ENCODE peak calls at places on chromosome 13, in eight cellular contexts. V, R, G, W, O, Y, N and X are unnamed samples.
A peak's percentile ranks its signal among the peaks of the same experiment; 100 is the strongest.

GRCh38 chr13:110538632-110539031 is 22.9 kb downstream of the RAB20 start:
- DNase-seq in V (no peak), R (no peak), G (no peak), W (no peak), O (no peak), Y (no peak), N (no peak), X (no peak)

GRCh38 chr13:74575729-74576125 is 441.5 kb upstream of the KLF12 start:
- DNase-seq in V (peak; percentile 40), R (peak; percentile 80), G (peak; percentile 85), W (peak; percentile 84), O (peak; percentile 71), Y (peak; percentile 60), N (peak; percentile 15), X (peak; percentile 69)

GRCh38 chr13:75877092-75877491 is 241.0 kb downstream of the LMO7 start:
- DNase-seq in V (no peak), R (no peak), G (no peak), W (no peak), O (no peak), Y (no peak), N (no peak), X (no peak)

GRCh38 chr13:28421674-28422410 is 73.1 kb downstream of the FLT1 start:
- DNase-seq in V (no peak), R (no peak), G (no peak), W (no peak), O (no peak), Y (no peak), N (no peak), X (no peak)

GRCh38 chr13:86581711-86582110 is 782.5 kb upstream of the SLITRK6 start:
- DNase-seq in V (no peak), R (no peak), G (no peak), W (no peak), O (no peak), Y (no peak), N (no peak), X (no peak)

GRCh38 chr13:79913141-79913827 is 427.6 kb downstream of the SPRY2 start:
- DNase-seq in V (no peak), R (no peak), G (no peak), W (no peak), O (no peak), Y (no peak), N (no peak), X (no peak)

GRCh38 chr13:48009298-48009697 is 8.2 kb upstream of the SUCLA2 start:
- DNase-seq in V (no peak), R (no peak), G (no peak), W (no peak), O (no peak), Y (no peak), N (no peak), X (no peak)

GRCh38 chr13:65830411-65831172 is 1399.5 kb downstream of the PCDH9 start:
- DNase-seq in V (no peak), R (no peak), G (no peak), W (peak; percentile 56), O (no peak), Y (no peak), N (no peak), X (no peak)

GRCh38 chr13:112648966-112649690 is 40.7 kb upstream of the ATP11A start:
- DNase-seq in V (no peak), R (no peak), G (no peak), W (no peak), O (peak; percentile 50), Y (no peak), N (no peak), X (no peak)

GRCh38 chr13:30045916-30046704 is 195.7 kb upstream of the UBL3 start:
- DNase-seq in V (no peak), R (no peak), G (no peak), W (no peak), O (no peak), Y (no peak), N (no peak), X (no peak)

GRCh38 chr13:44078806-44079378 is 199.2 kb downstream of the LACC1 start:
- DNase-seq in V (no peak), R (no peak), G (no peak), W (no peak), O (no peak), Y (no peak), N (no peak), X (no peak)